ENCODE peak calls at places on chromosomes 4 and X, in nine cellular contexts. One of them, this sample, is unnamed.

GRCh38 chrX:9566150-9566621 is 101.3 kb downstream of the TBL1X start:
- DNase-seq in gastrocnemius medialis: peak
- DNase-seq in IMR-90: peak
- DNase-seq in upper lobe of left lung: no peak
- DNase-seq in esophagus muscularis mucosa: no peak
- DNase-seq in tibial nerve: peak
- DNase-seq in transverse colon: peak
- DNase-seq in ovary: peak
- DNase-seq in thyroid gland: peak
- DNase-seq in this sample: peak

GRCh38 chrX:8815460-8816065 is 14.4 kb upstream of the FAM9A start:
- DNase-seq in gastrocnemius medialis: no peak
- DNase-seq in IMR-90: peak
- DNase-seq in upper lobe of left lung: no peak
- DNase-seq in esophagus muscularis mucosa: no peak
- DNase-seq in tibial nerve: peak
- DNase-seq in transverse colon: no peak
- DNase-seq in ovary: no peak
- DNase-seq in thyroid gland: no peak
- DNase-seq in this sample: peak

GRCh38 chr4:87073570-87074470 is 139.0 kb downstream of the AFF1 start:
- DNase-seq in gastrocnemius medialis: no peak
- DNase-seq in IMR-90: peak
- DNase-seq in upper lobe of left lung: no peak
- DNase-seq in esophagus muscularis mucosa: no peak
- DNase-seq in tibial nerve: peak
- DNase-seq in transverse colon: peak
- DNase-seq in ovary: no peak
- DNase-seq in thyroid gland: no peak
- DNase-seq in this sample: peak

GRCh38 chrX:1673337-1673736 is 58.5 kb downstream of the ASMT start:
- DNase-seq in gastrocnemius medialis: no peak
- DNase-seq in IMR-90: no peak
- DNase-seq in upper lobe of left lung: no peak
- DNase-seq in esophagus muscularis mucosa: no peak
- DNase-seq in tibial nerve: no peak
- DNase-seq in transverse colon: peak
- DNase-seq in ovary: no peak
- DNase-seq in thyroid gland: no peak
- DNase-seq in this sample: no peak

GRCh38 chr4:182861346-182861745 is 55.8 kb downstream of the DCTD start:
- DNase-seq in gastrocnemius medialis: no peak
- DNase-seq in IMR-90: no peak
- DNase-seq in upper lobe of left lung: no peak
- DNase-seq in esophagus muscularis mucosa: no peak
- DNase-seq in tibial nerve: no peak
- DNase-seq in transverse colon: no peak
- DNase-seq in ovary: no peak
- DNase-seq in thyroid gland: no peak
- DNase-seq in this sample: no peak

GRCh38 chr4:166882221-166882620 is 352.1 kb downstream of the SPOCK3 start:
- DNase-seq in gastrocnemius medialis: no peak
- DNase-seq in IMR-90: no peak
- DNase-seq in upper lobe of left lung: no peak
- DNase-seq in esophagus muscularis mucosa: no peak
- DNase-seq in tibial nerve: no peak
- DNase-seq in transverse colon: no peak
- DNase-seq in ovary: no peak
- DNase-seq in thyroid gland: no peak
- DNase-seq in this sample: no peak

GRCh38 chr4:89196056-89196674 is 84.8 kb downstream of the TIGD2 start:
- DNase-seq in gastrocnemius medialis: no peak
- DNase-seq in IMR-90: no peak
- DNase-seq in upper lobe of left lung: no peak
- DNase-seq in esophagus muscularis mucosa: no peak
- DNase-seq in tibial nerve: no peak
- DNase-seq in transverse colon: no peak
- DNase-seq in ovary: no peak
- DNase-seq in thyroid gland: no peak
- DNase-seq in this sample: no peak

GRCh38 chr4:133839326-133839725 is 362.3 kb downstream of the PABPC4L start:
- DNase-seq in gastrocnemius medialis: no peak
- DNase-seq in IMR-90: peak
- DNase-seq in upper lobe of left lung: no peak
- DNase-seq in esophagus muscularis mucosa: no peak
- DNase-seq in tibial nerve: no peak
- DNase-seq in transverse colon: no peak
- DNase-seq in ovary: no peak
- DNase-seq in thyroid gland: no peak
- DNase-seq in this sample: no peak

GRCh38 chr4:183493246-183493645 is 11.6 kb upstream of the ING2 start:
- DNase-seq in gastrocnemius medialis: no peak
- DNase-seq in IMR-90: no peak
- DNase-seq in upper lobe of left lung: no peak
- DNase-seq in esophagus muscularis mucosa: no peak
- DNase-seq in tibial nerve: no peak
- DNase-seq in transverse colon: no peak
- DNase-seq in ovary: no peak
- DNase-seq in thyroid gland: no peak
- DNase-seq in this sample: no peak

GRCh38 chr4:138297743-138298405 is 55.7 kb upstream of the SLC7A11 start:
- DNase-seq in gastrocnemius medialis: no peak
- DNase-seq in IMR-90: peak
- DNase-seq in upper lobe of left lung: no peak
- DNase-seq in esophagus muscularis mucosa: no peak
- DNase-seq in tibial nerve: no peak
- DNase-seq in transverse colon: no peak
- DNase-seq in ovary: no peak
- DNase-seq in thyroid gland: no peak
- DNase-seq in this sample: no peak

GRCh38 chr4:42302348-42302747 is 94.9 kb upstream of the SHISA3 start:
- DNase-seq in gastrocnemius medialis: no peak
- DNase-seq in IMR-90: peak
- DNase-seq in upper lobe of left lung: no peak
- DNase-seq in esophagus muscularis mucosa: no peak
- DNase-seq in tibial nerve: peak
- DNase-seq in transverse colon: no peak
- DNase-seq in ovary: no peak
- DNase-seq in thyroid gland: peak
- DNase-seq in this sample: no peak

GRCh38 chr4:139099366-139099982 is 77.5 kb downstream of the ELF2 start:
- DNase-seq in gastrocnemius medialis: peak
- DNase-seq in IMR-90: peak
- DNase-seq in upper lobe of left lung: no peak
- DNase-seq in esophagus muscularis mucosa: no peak
- DNase-seq in tibial nerve: peak
- DNase-seq in transverse colon: peak
- DNase-seq in ovary: peak
- DNase-seq in thyroid gland: peak
- DNase-seq in this sample: peak

GRCh38 chr4:184812651-184813181 is 13.1 kb downstream of the ACSL1 start:
- DNase-seq in gastrocnemius medialis: no peak
- DNase-seq in IMR-90: peak
- DNase-seq in upper lobe of left lung: no peak
- DNase-seq in esophagus muscularis mucosa: no peak
- DNase-seq in tibial nerve: peak
- DNase-seq in transverse colon: no peak
- DNase-seq in ovary: no peak
- DNase-seq in thyroid gland: no peak
- DNase-seq in this sample: peak

GRCh38 chr4:8928074-8928473 is 56.4 kb upstream of the HMX1 start:
- DNase-seq in gastrocnemius medialis: no peak
- DNase-seq in IMR-90: no peak
- DNase-seq in upper lobe of left lung: no peak
- DNase-seq in esophagus muscularis mucosa: no peak
- DNase-seq in tibial nerve: no peak
- DNase-seq in transverse colon: no peak
- DNase-seq in ovary: no peak
- DNase-seq in thyroid gland: no peak
- DNase-seq in this sample: peak
- H3K4me3 ChIP-seq in gastrocnemius medialis: no peak
- H3K4me3 ChIP-seq in IMR-90: no peak
- H3K4me3 ChIP-seq in upper lobe of left lung: no peak
- H3K4me3 ChIP-seq in esophagus muscularis mucosa: no peak
- H3K4me3 ChIP-seq in tibial nerve: no peak
- H3K4me3 ChIP-seq in transverse colon: no peak
- H3K4me3 ChIP-seq in ovary: no peak
- H3K4me3 ChIP-seq in thyroid gland: no peak
- H3K4me3 ChIP-seq in this sample: no peak

GRCh38 chrX:74613350-74614192 is 853 bp downstream of the RLIM start:
- DNase-seq in gastrocnemius medialis: no peak
- DNase-seq in IMR-90: peak
- DNase-seq in upper lobe of left lung: no peak
- DNase-seq in esophagus muscularis mucosa: no peak
- DNase-seq in tibial nerve: no peak
- DNase-seq in transverse colon: peak
- DNase-seq in ovary: peak
- DNase-seq in thyroid gland: peak
- DNase-seq in this sample: no peak

DNA sequence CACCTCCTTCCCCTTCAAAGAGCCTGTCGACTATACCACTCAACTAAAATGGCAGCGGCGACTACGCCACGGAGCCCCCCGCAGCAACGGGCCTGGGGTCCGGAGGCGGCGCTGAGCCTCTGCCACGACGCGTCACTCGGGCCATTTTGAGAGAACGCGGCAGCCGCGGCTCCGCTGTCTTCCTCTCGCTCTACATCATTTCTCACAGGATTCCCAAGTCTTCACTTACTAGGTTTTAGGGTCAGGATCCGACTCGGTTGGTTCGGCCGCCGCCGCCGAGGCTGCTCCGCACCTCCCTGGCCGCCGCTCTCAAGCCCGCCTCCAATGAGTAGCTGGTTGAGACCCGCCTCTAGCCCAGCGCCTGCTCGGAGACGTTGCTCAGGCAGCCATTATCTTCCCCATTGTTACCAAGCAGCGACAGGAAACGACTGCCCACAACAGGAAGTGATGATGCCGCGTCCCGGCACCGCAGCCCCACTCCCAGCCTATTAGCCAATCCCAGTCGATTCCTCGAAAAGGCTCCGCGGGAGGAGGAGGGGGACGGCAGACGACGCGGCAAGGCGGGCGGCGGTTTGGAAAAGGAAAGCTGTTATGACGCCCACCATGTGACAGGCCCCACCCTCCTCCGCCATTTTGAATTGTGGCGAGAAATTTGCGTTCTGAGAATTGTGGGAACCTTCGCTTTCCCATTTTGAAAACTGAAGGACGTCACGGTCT is at the start of gene RLIM:
- DNase-seq in gastrocnemius medialis: peak
- DNase-seq in IMR-90: peak
- DNase-seq in upper lobe of left lung: peak
- DNase-seq in esophagus muscularis mucosa: peak
- DNase-seq in tibial nerve: peak
- DNase-seq in transverse colon: peak
- DNase-seq in ovary: peak
- DNase-seq in thyroid gland: peak
- DNase-seq in this sample: peak
- TF ChIP-seq POLR2A in gastrocnemius medialis: peak
- TF ChIP-seq POLR2A in IMR-90: peak
- TF ChIP-seq POLR2A in upper lobe of left lung: peak
- TF ChIP-seq POLR2A in esophagus muscularis mucosa: peak
- TF ChIP-seq POLR2A in tibial nerve: peak
- TF ChIP-seq POLR2A in transverse colon: peak
- TF ChIP-seq POLR2A in ovary: peak
- TF ChIP-seq POLR2A in thyroid gland: peak
- TF ChIP-seq POLR2A in this sample: peak

GRCh38 chrX:68880846-68881513 is 52.2 kb downstream of the EFNB1 start:
- DNase-seq in gastrocnemius medialis: no peak
- DNase-seq in IMR-90: no peak
- DNase-seq in upper lobe of left lung: no peak
- DNase-seq in esophagus muscularis mucosa: no peak
- DNase-seq in tibial nerve: no peak
- DNase-seq in transverse colon: no peak
- DNase-seq in ovary: no peak
- DNase-seq in thyroid gland: no peak
- DNase-seq in this sample: no peak
- H3K4me3 ChIP-seq in gastrocnemius medialis: no peak
- H3K4me3 ChIP-seq in IMR-90: no peak
- H3K4me3 ChIP-seq in upper lobe of left lung: no peak
- H3K4me3 ChIP-seq in esophagus muscularis mucosa: no peak
- H3K4me3 ChIP-seq in tibial nerve: no peak
- H3K4me3 ChIP-seq in transverse colon: no peak
- H3K4me3 ChIP-seq in ovary: no peak
- H3K4me3 ChIP-seq in thyroid gland: no peak
- H3K4me3 ChIP-seq in this sample: no peak

GRCh38 chrX:47217121-47217851 is 1.2 kb upstream of the CDK16 start:
- DNase-seq in gastrocnemius medialis: no peak
- DNase-seq in IMR-90: peak
- DNase-seq in upper lobe of left lung: peak
- DNase-seq in esophagus muscularis mucosa: no peak
- DNase-seq in tibial nerve: no peak
- DNase-seq in transverse colon: no peak
- DNase-seq in ovary: no peak
- DNase-seq in thyroid gland: no peak
- DNase-seq in this sample: peak

GRCh38 chrX:47217852-47218279 is 615 bp upstream of the CDK16 start:
- DNase-seq in gastrocnemius medialis: peak
- DNase-seq in IMR-90: peak
- DNase-seq in upper lobe of left lung: no peak
- DNase-seq in esophagus muscularis mucosa: peak
- DNase-seq in tibial nerve: peak
- DNase-seq in transverse colon: peak
- DNase-seq in ovary: peak
- DNase-seq in thyroid gland: peak
- DNase-seq in this sample: peak

GRCh38 chrX:47218920-47219815 is 687 bp downstream of the CDK16 start:
- DNase-seq in gastrocnemius medialis: no peak
- DNase-seq in IMR-90: no peak
- DNase-seq in upper lobe of left lung: peak
- DNase-seq in esophagus muscularis mucosa: no peak
- DNase-seq in tibial nerve: no peak
- DNase-seq in transverse colon: peak
- DNase-seq in ovary: peak
- DNase-seq in thyroid gland: peak
- DNase-seq in this sample: no peak

GRCh38 chrX:47216393-47216925 is 2.0 kb upstream of the CDK16 start:
- DNase-seq in gastrocnemius medialis: no peak
- DNase-seq in IMR-90: no peak
- DNase-seq in upper lobe of left lung: no peak
- DNase-seq in esophagus muscularis mucosa: no peak
- DNase-seq in tibial nerve: no peak
- DNase-seq in transverse colon: no peak
- DNase-seq in ovary: no peak
- DNase-seq in thyroid gland: no peak
- DNase-seq in this sample: no peak

GRCh38 chrX:47218280-47218919 is at the start of gene CDK16:
- DNase-seq in gastrocnemius medialis: peak
- DNase-seq in IMR-90: peak
- DNase-seq in upper lobe of left lung: peak
- DNase-seq in esophagus muscularis mucosa: peak
- DNase-seq in tibial nerve: peak
- DNase-seq in transverse colon: peak
- DNase-seq in ovary: peak
- DNase-seq in thyroid gland: peak
- DNase-seq in this sample: peak
- TF ChIP-seq POLR2A in gastrocnemius medialis: peak
- TF ChIP-seq POLR2A in IMR-90: peak
- TF ChIP-seq POLR2A in upper lobe of left lung: peak
- TF ChIP-seq POLR2A in esophagus muscularis mucosa: peak
- TF ChIP-seq POLR2A in tibial nerve: peak
- TF ChIP-seq POLR2A in transverse colon: peak
- TF ChIP-seq POLR2A in ovary: peak
- TF ChIP-seq POLR2A in thyroid gland: peak
- TF ChIP-seq POLR2A in this sample: peak

GRCh38 chr4:172952052-172952451 is 216.6 kb upstream of the GALNT7 start:
- DNase-seq in gastrocnemius medialis: no peak
- DNase-seq in IMR-90: no peak
- DNase-seq in upper lobe of left lung: peak
- DNase-seq in esophagus muscularis mucosa: no peak
- DNase-seq in tibial nerve: no peak
- DNase-seq in transverse colon: no peak
- DNase-seq in ovary: no peak
- DNase-seq in thyroid gland: no peak
- DNase-seq in this sample: no peak
- H3K4me3 ChIP-seq in gastrocnemius medialis: no peak
- H3K4me3 ChIP-seq in IMR-90: no peak
- H3K4me3 ChIP-seq in upper lobe of left lung: no peak
- H3K4me3 ChIP-seq in esophagus muscularis mucosa: no peak
- H3K4me3 ChIP-seq in tibial nerve: no peak
- H3K4me3 ChIP-seq in transverse colon: no peak
- H3K4me3 ChIP-seq in ovary: no peak
- H3K4me3 ChIP-seq in thyroid gland: no peak
- H3K4me3 ChIP-seq in this sample: no peak

This sample was measured in lower leg skin.